ENCODE peak calls at places on chromosome 15, in ten cellular contexts. Q is H9; H is NCI-H748 treated with DMSO at 0.1 percent for 48 hours; I is neural crest cell; V is activated B cell treated with CpG ODN at 0.5 μM for 24 hours; L is NCI-H187 treated with DMSO at 0.1 percent for 48 hours; D is stimulated activated CD4-positive, alpha-beta T cell treated with anti-CD3 and anti-CD28 coated beads, Interleukin-2, amount 100 ng/mL, for 4 hours; W is ascending aorta; F is GM23248; K is left cardiac atrium. B is an unnamed sample.

GRCh38 chr15:39479916-39480315 is 101.0 kb upstream of the THBS1 start:
- DNase-seq in W (no peak), H (no peak), D (no peak), L (no peak), Q (no peak), I (no peak), V (no peak), K (no peak), F (peak; percentile 40), B (no peak)

GRCh38 chr15:34650177-34650576 is 66.7 kb upstream of the GOLGA8B start:
- DNase-seq in F (peak; percentile 89), K (no peak), V (no peak), H (no peak), L (no peak), D (no peak), W (no peak), I (no peak), Q (no peak), B (no peak)

GRCh38 chr15:65782096-65782495 is 10.0 kb downstream of the DENND4A start:
- DNase-seq in F (no peak), Q (no peak), W (no peak), V (no peak), K (no peak), I (no peak), L (no peak), D (no peak), H (no peak), B (no peak)

GRCh38 chr15:62440731-62441130 is 275.6 kb upstream of the C2CD4B start:
- DNase-seq in I (no peak), L (no peak), Q (no peak), H (no peak), F (no peak), W (no peak), D (no peak), K (no peak), V (no peak), B (no peak)

GRCh38 chr15:41870689-41871081 is 23.2 kb downstream of the SPTBN5 start:
- DNase-seq in V (no peak), K (no peak), Q (no peak), W (no peak), H (no peak), I (no peak), F (no peak), L (no peak), D (peak; percentile 39), B (no peak)

GRCh38 chr15:55937040-55937439 is 56.4 kb downstream of the NEDD4 start:
- DNase-seq in L (no peak), K (no peak), F (no peak), D (no peak), W (no peak), V (no peak), I (no peak), H (no peak), Q (no peak), B (no peak)

GRCh38 chr15:99454941-99455795 is 110.6 kb upstream of the MEF2A start:
- DNase-seq in Q (no peak), L (no peak), F (peak; percentile 98), D (no peak), V (no peak), K (peak; percentile 95), W (peak; percentile 86), H (no peak), I (no peak), B (peak; percentile 89)

GRCh38 chr15:56205061-56205876 is 38.4 kb downstream of the RFX7 start:
- DNase-seq in I (no peak), Q (no peak), H (no peak), K (no peak), W (no peak), F (peak; percentile 57), L (no peak), V (no peak), D (no peak), B (no peak)

GRCh38 chr15:62622775-62623174 is 419.8 kb upstream of the TPM1 start:
- DNase-seq in W (no peak), V (no peak), I (no peak), L (no peak), H (no peak), Q (no peak), D (no peak), F (no peak), K (no peak), B (no peak)

GRCh38 chr15:60798821-60799220 is 319.9 kb upstream of the ICE2 start:
- DNase-seq in D (no peak), I (no peak), Q (no peak), F (peak; percentile 96), V (no peak), K (no peak), L (no peak), W (no peak), H (no peak), B (no peak)

GRCh38 chr15:44264148-44264547 is 24.4 kb upstream of the GOLM2 start:
- DNase-seq in F (no peak), V (no peak), I (no peak), H (no peak), K (no peak), L (no peak), Q (no peak), W (no peak), D (no peak), B (no peak)

GRCh38 chr15:35427091-35427490 is 118.9 kb downstream of the DPH6 start:
- DNase-seq in W (no peak), I (no peak), Q (no peak), V (no peak), D (no peak), K (no peak), F (peak; percentile 66), H (no peak), L (no peak), B (no peak)

GRCh38 chr15:48190932-48191573 is 412 bp upstream of the CTXN2 start:
- DNase-seq in W (no peak), Q (peak; percentile 83), L (no peak), D (no peak), F (peak; percentile 66), K (peak; percentile 77), I (peak; percentile 90), H (no peak), V (no peak), B (peak; percentile 62)

GRCh38 chr15:92503458-92503857 is 109.8 kb downstream of the ST8SIA2 start:
- DNase-seq in D (no peak), F (no peak), I (no peak), H (no peak), V (no peak), W (no peak), Q (no peak), K (no peak), L (no peak), B (no peak)

GRCh38 chr15:45113380-45113990 is 487 bp downstream of the DUOX2 start:
- DNase-seq in K (no peak), I (no peak), Q (no peak), V (no peak), W (no peak), L (no peak), D (no peak), F (no peak), H (no peak), B (no peak)

GRCh38 chr15:45169608-45170480 is 17.9 kb downstream of the SHF start:
- DNase-seq in W (no peak), H (no peak), D (no peak), F (no peak), K (no peak), I (no peak), V (no peak), L (no peak), Q (peak; percentile 46), B (no peak)

B was measured in left lung.